ENCODE peak calls at places on chromosomes 5 and 9, in five cellular contexts. One of them, this sample, is unnamed.

GRCh38 chr5:112142769-112143270 is 276.3 kb downstream of the EPB41L4A start:
- DNase-seq in DMS79 treated with DMSO at 0.1 percent for 48 hours: peak; percentile 89
- DNase-seq in gastrocnemius medialis: no peak
- DNase-seq in activated naive CD4-positive, alpha-beta T cell treated with anti-CD3 and anti-CD28 coated beads, Interleukin-2, amount 50 U/mL, for 72 hours: no peak
- DNase-seq in BE2C: no peak
- DNase-seq in this sample: no peak

GRCh38 chr5:138952962-138953361 is 77.8 kb upstream of the LRRTM2 start:
- DNase-seq in DMS79 treated with DMSO at 0.1 percent for 48 hours: peak; percentile 50
- DNase-seq in gastrocnemius medialis: peak; percentile 51
- DNase-seq in activated naive CD4-positive, alpha-beta T cell treated with anti-CD3 and anti-CD28 coated beads, Interleukin-2, amount 50 U/mL, for 72 hours: no peak
- DNase-seq in BE2C: no peak
- DNase-seq in this sample: no peak

GRCh38 chr9:34985311-34985899 is 4.1 kb upstream of the DNAJB5 start:
- DNase-seq in DMS79 treated with DMSO at 0.1 percent for 48 hours: peak; percentile 36
- DNase-seq in gastrocnemius medialis: peak; percentile 35
- DNase-seq in activated naive CD4-positive, alpha-beta T cell treated with anti-CD3 and anti-CD28 coated beads, Interleukin-2, amount 50 U/mL, for 72 hours: peak; percentile 69
- DNase-seq in BE2C: peak; percentile 68
- DNase-seq in this sample: peak; percentile 45

GRCh38 chr9:35774907-35775635 is 16.3 kb upstream of the NPR2 start:
- DNase-seq in DMS79 treated with DMSO at 0.1 percent for 48 hours: no peak
- DNase-seq in gastrocnemius medialis: peak; percentile 29
- DNase-seq in activated naive CD4-positive, alpha-beta T cell treated with anti-CD3 and anti-CD28 coated beads, Interleukin-2, amount 50 U/mL, for 72 hours: no peak
- DNase-seq in BE2C: no peak
- DNase-seq in this sample: no peak

GRCh38 chr5:125685771-125686170 is 737.4 kb upstream of the GRAMD2B start:
- DNase-seq in DMS79 treated with DMSO at 0.1 percent for 48 hours: no peak
- DNase-seq in gastrocnemius medialis: no peak
- DNase-seq in activated naive CD4-positive, alpha-beta T cell treated with anti-CD3 and anti-CD28 coated beads, Interleukin-2, amount 50 U/mL, for 72 hours: no peak
- DNase-seq in BE2C: no peak
- DNase-seq in this sample: no peak

GRCh38 chr9:128892223-128892892 is 10.4 kb downstream of the LRRC8A start:
- DNase-seq in DMS79 treated with DMSO at 0.1 percent for 48 hours: no peak
- DNase-seq in gastrocnemius medialis: peak; percentile 77
- DNase-seq in activated naive CD4-positive, alpha-beta T cell treated with anti-CD3 and anti-CD28 coated beads, Interleukin-2, amount 50 U/mL, for 72 hours: no peak
- DNase-seq in BE2C: peak; percentile 35
- DNase-seq in this sample: no peak

GRCh38 chr5:62937661-62938558 is 359.3 kb downstream of the LRRC70 start:
- DNase-seq in DMS79 treated with DMSO at 0.1 percent for 48 hours: no peak
- DNase-seq in gastrocnemius medialis: no peak
- DNase-seq in activated naive CD4-positive, alpha-beta T cell treated with anti-CD3 and anti-CD28 coated beads, Interleukin-2, amount 50 U/mL, for 72 hours: no peak
- DNase-seq in BE2C: no peak
- DNase-seq in this sample: no peak

GRCh38 chr9:76654575-76654974 is 109.7 kb upstream of the PCA3 start:
- DNase-seq in DMS79 treated with DMSO at 0.1 percent for 48 hours: no peak
- DNase-seq in gastrocnemius medialis: no peak
- DNase-seq in activated naive CD4-positive, alpha-beta T cell treated with anti-CD3 and anti-CD28 coated beads, Interleukin-2, amount 50 U/mL, for 72 hours: no peak
- DNase-seq in BE2C: no peak
- DNase-seq in this sample: no peak

GRCh38 chr9:83583151-83584014 is 39.6 kb upstream of the IDNK start:
- DNase-seq in DMS79 treated with DMSO at 0.1 percent for 48 hours: no peak
- DNase-seq in gastrocnemius medialis: peak; percentile 45
- DNase-seq in activated naive CD4-positive, alpha-beta T cell treated with anti-CD3 and anti-CD28 coated beads, Interleukin-2, amount 50 U/mL, for 72 hours: peak; percentile 13
- DNase-seq in BE2C: peak; percentile 65
- DNase-seq in this sample: peak; percentile 29

GRCh38 chr9:108634164-108634563 is 221.6 kb downstream of the ACTL7B start:
- DNase-seq in DMS79 treated with DMSO at 0.1 percent for 48 hours: peak; percentile 45
- DNase-seq in gastrocnemius medialis: peak; percentile 13
- DNase-seq in activated naive CD4-positive, alpha-beta T cell treated with anti-CD3 and anti-CD28 coated beads, Interleukin-2, amount 50 U/mL, for 72 hours: no peak
- DNase-seq in BE2C: no peak
- DNase-seq in this sample: peak; percentile 39

GRCh38 chr9:137044502-137045177 is 1.3 kb downstream of the NPDC1 start:
- DNase-seq in DMS79 treated with DMSO at 0.1 percent for 48 hours: peak; percentile 13
- DNase-seq in gastrocnemius medialis: no peak
- DNase-seq in activated naive CD4-positive, alpha-beta T cell treated with anti-CD3 and anti-CD28 coated beads, Interleukin-2, amount 50 U/mL, for 72 hours: no peak
- DNase-seq in BE2C: no peak
- DNase-seq in this sample: no peak

GRCh38 chr5:88925692-88926490 is 42.9 kb upstream of the MEF2C start:
- DNase-seq in DMS79 treated with DMSO at 0.1 percent for 48 hours: no peak
- DNase-seq in gastrocnemius medialis: no peak
- DNase-seq in activated naive CD4-positive, alpha-beta T cell treated with anti-CD3 and anti-CD28 coated beads, Interleukin-2, amount 50 U/mL, for 72 hours: no peak
- DNase-seq in BE2C: no peak
- DNase-seq in this sample: no peak

GRCh38 chr5:141598389-141599360 is 20.1 kb downstream of the DIAPH1 start:
- DNase-seq in DMS79 treated with DMSO at 0.1 percent for 48 hours: no peak
- DNase-seq in gastrocnemius medialis: no peak
- DNase-seq in activated naive CD4-positive, alpha-beta T cell treated with anti-CD3 and anti-CD28 coated beads, Interleukin-2, amount 50 U/mL, for 72 hours: no peak
- DNase-seq in BE2C: no peak
- DNase-seq in this sample: no peak

GRCh38 chr9:114304416-114305188 is 18.3 kb upstream of the ORM1 start:
- DNase-seq in DMS79 treated with DMSO at 0.1 percent for 48 hours: no peak
- DNase-seq in gastrocnemius medialis: no peak
- DNase-seq in activated naive CD4-positive, alpha-beta T cell treated with anti-CD3 and anti-CD28 coated beads, Interleukin-2, amount 50 U/mL, for 72 hours: no peak
- DNase-seq in BE2C: no peak
- DNase-seq in this sample: no peak

GRCh38 chr9:130999265-130999623 is 9.7 kb upstream of the LAMC3 start:
- DNase-seq in DMS79 treated with DMSO at 0.1 percent for 48 hours: no peak
- DNase-seq in gastrocnemius medialis: no peak
- DNase-seq in activated naive CD4-positive, alpha-beta T cell treated with anti-CD3 and anti-CD28 coated beads, Interleukin-2, amount 50 U/mL, for 72 hours: no peak
- DNase-seq in BE2C: no peak
- DNase-seq in this sample: no peak

GRCh38 chr5:89668821-89669220 is 740.7 kb downstream of the CETN3 start:
- DNase-seq in DMS79 treated with DMSO at 0.1 percent for 48 hours: no peak
- DNase-seq in gastrocnemius medialis: no peak
- DNase-seq in activated naive CD4-positive, alpha-beta T cell treated with anti-CD3 and anti-CD28 coated beads, Interleukin-2, amount 50 U/mL, for 72 hours: no peak
- DNase-seq in BE2C: no peak
- DNase-seq in this sample: no peak

GRCh38 chr9:76756273-76756650 is 8.0 kb upstream of the PCA3 start:
- DNase-seq in DMS79 treated with DMSO at 0.1 percent for 48 hours: peak; percentile 29
- DNase-seq in gastrocnemius medialis: peak; percentile 24
- DNase-seq in activated naive CD4-positive, alpha-beta T cell treated with anti-CD3 and anti-CD28 coated beads, Interleukin-2, amount 50 U/mL, for 72 hours: no peak
- DNase-seq in BE2C: peak; percentile 89
- DNase-seq in this sample: no peak

GRCh38 chr5:38472541-38472940 is 83.9 kb downstream of the LIFR start:
- DNase-seq in DMS79 treated with DMSO at 0.1 percent for 48 hours: no peak
- DNase-seq in gastrocnemius medialis: no peak
- DNase-seq in activated naive CD4-positive, alpha-beta T cell treated with anti-CD3 and anti-CD28 coated beads, Interleukin-2, amount 50 U/mL, for 72 hours: no peak
- DNase-seq in BE2C: no peak
- DNase-seq in this sample: no peak

GRCh38 chr9:127122176-127123151 is at the start of gene ANGPTL2:
- DNase-seq in DMS79 treated with DMSO at 0.1 percent for 48 hours: peak; percentile 76
- DNase-seq in gastrocnemius medialis: peak; percentile 95
- DNase-seq in activated naive CD4-positive, alpha-beta T cell treated with anti-CD3 and anti-CD28 coated beads, Interleukin-2, amount 50 U/mL, for 72 hours: no peak
- DNase-seq in BE2C: peak; percentile 93
- DNase-seq in this sample: peak; percentile 80

GRCh38 chr9:136805207-136805740 is 2.5 kb upstream of the RABL6 start:
- DNase-seq in DMS79 treated with DMSO at 0.1 percent for 48 hours: peak; percentile 10
- DNase-seq in gastrocnemius medialis: no peak
- DNase-seq in activated naive CD4-positive, alpha-beta T cell treated with anti-CD3 and anti-CD28 coated beads, Interleukin-2, amount 50 U/mL, for 72 hours: no peak
- DNase-seq in BE2C: no peak
- DNase-seq in this sample: no peak

GRCh38 chr5:175489693-175490443 is 11.5 kb downstream of the SFXN1 start:
- DNase-seq in DMS79 treated with DMSO at 0.1 percent for 48 hours: no peak
- DNase-seq in gastrocnemius medialis: no peak
- DNase-seq in activated naive CD4-positive, alpha-beta T cell treated with anti-CD3 and anti-CD28 coated beads, Interleukin-2, amount 50 U/mL, for 72 hours: no peak
- DNase-seq in BE2C: no peak
- DNase-seq in this sample: no peak

GRCh38 chr9:2427016-2427891 is 194.3 kb upstream of the VLDLR start:
- DNase-seq in DMS79 treated with DMSO at 0.1 percent for 48 hours: peak; percentile 94
- DNase-seq in gastrocnemius medialis: no peak
- DNase-seq in activated naive CD4-positive, alpha-beta T cell treated with anti-CD3 and anti-CD28 coated beads, Interleukin-2, amount 50 U/mL, for 72 hours: no peak
- DNase-seq in BE2C: no peak
- DNase-seq in this sample: no peak

GRCh38 chr5:148786456-148786855 is 40.0 kb upstream of the ADRB2 start:
- DNase-seq in DMS79 treated with DMSO at 0.1 percent for 48 hours: no peak
- DNase-seq in gastrocnemius medialis: no peak
- DNase-seq in activated naive CD4-positive, alpha-beta T cell treated with anti-CD3 and anti-CD28 coated beads, Interleukin-2, amount 50 U/mL, for 72 hours: no peak
- DNase-seq in BE2C: no peak
- DNase-seq in this sample: no peak

GRCh38 chr9:10252174-10252573 is 360.6 kb downstream of the PTPRD start:
- DNase-seq in DMS79 treated with DMSO at 0.1 percent for 48 hours: no peak
- DNase-seq in gastrocnemius medialis: no peak
- DNase-seq in activated naive CD4-positive, alpha-beta T cell treated with anti-CD3 and anti-CD28 coated beads, Interleukin-2, amount 50 U/mL, for 72 hours: no peak
- DNase-seq in BE2C: no peak
- DNase-seq in this sample: no peak

GRCh38 chr9:9170735-9171134 is 1371.2 kb upstream of the DMAC1 start:
- DNase-seq in DMS79 treated with DMSO at 0.1 percent for 48 hours: peak; percentile 63
- DNase-seq in gastrocnemius medialis: no peak
- DNase-seq in activated naive CD4-positive, alpha-beta T cell treated with anti-CD3 and anti-CD28 coated beads, Interleukin-2, amount 50 U/mL, for 72 hours: no peak
- DNase-seq in BE2C: no peak
- DNase-seq in this sample: no peak

GRCh38 chr5:78514427-78515345 is 133.9 kb downstream of the LHFPL2 start:
- DNase-seq in DMS79 treated with DMSO at 0.1 percent for 48 hours: no peak
- DNase-seq in gastrocnemius medialis: no peak
- DNase-seq in activated naive CD4-positive, alpha-beta T cell treated with anti-CD3 and anti-CD28 coated beads, Interleukin-2, amount 50 U/mL, for 72 hours: no peak
- DNase-seq in BE2C: no peak
- DNase-seq in this sample: no peak

GRCh38 chr9:123065191-123065590 is 31.7 kb downstream of the GPR21 start:
- DNase-seq in DMS79 treated with DMSO at 0.1 percent for 48 hours: no peak
- DNase-seq in gastrocnemius medialis: no peak
- DNase-seq in activated naive CD4-positive, alpha-beta T cell treated with anti-CD3 and anti-CD28 coated beads, Interleukin-2, amount 50 U/mL, for 72 hours: no peak
- DNase-seq in BE2C: no peak
- DNase-seq in this sample: no peak

GRCh38 chr5:62600560-62601252 is 22.1 kb downstream of the LRRC70 start:
- DNase-seq in DMS79 treated with DMSO at 0.1 percent for 48 hours: no peak
- DNase-seq in gastrocnemius medialis: no peak
- DNase-seq in activated naive CD4-positive, alpha-beta T cell treated with anti-CD3 and anti-CD28 coated beads, Interleukin-2, amount 50 U/mL, for 72 hours: no peak
- DNase-seq in BE2C: no peak
- DNase-seq in this sample: no peak

GRCh38 chr5:60295423-60295822 is 401.9 kb upstream of the PDE4D start:
- DNase-seq in DMS79 treated with DMSO at 0.1 percent for 48 hours: no peak
- DNase-seq in gastrocnemius medialis: no peak
- DNase-seq in activated naive CD4-positive, alpha-beta T cell treated with anti-CD3 and anti-CD28 coated beads, Interleukin-2, amount 50 U/mL, for 72 hours: no peak
- DNase-seq in BE2C: peak; percentile 36
- DNase-seq in this sample: no peak

GRCh38 chr9:30925635-30926034 is 1458.8 kb upstream of the ACO1 start:
- DNase-seq in DMS79 treated with DMSO at 0.1 percent for 48 hours: no peak
- DNase-seq in gastrocnemius medialis: no peak
- DNase-seq in activated naive CD4-positive, alpha-beta T cell treated with anti-CD3 and anti-CD28 coated beads, Interleukin-2, amount 50 U/mL, for 72 hours: no peak
- DNase-seq in BE2C: no peak
- DNase-seq in this sample: no peak

GRCh38 chr9:127005770-127006314 is 91.3 kb downstream of the RALGPS1 start:
- DNase-seq in DMS79 treated with DMSO at 0.1 percent for 48 hours: no peak
- DNase-seq in gastrocnemius medialis: no peak
- DNase-seq in activated naive CD4-positive, alpha-beta T cell treated with anti-CD3 and anti-CD28 coated beads, Interleukin-2, amount 50 U/mL, for 72 hours: no peak
- DNase-seq in BE2C: no peak
- DNase-seq in this sample: no peak

GRCh38 chr5:138022912-138023311 is 10.0 kb downstream of the FAM13B start:
- DNase-seq in DMS79 treated with DMSO at 0.1 percent for 48 hours: no peak
- DNase-seq in gastrocnemius medialis: no peak
- DNase-seq in activated naive CD4-positive, alpha-beta T cell treated with anti-CD3 and anti-CD28 coated beads, Interleukin-2, amount 50 U/mL, for 72 hours: no peak
- DNase-seq in BE2C: no peak
- DNase-seq in this sample: no peak

GRCh38 chr5:60583598-60583997 is 116.4 kb downstream of the DEPDC1B start:
- DNase-seq in DMS79 treated with DMSO at 0.1 percent for 48 hours: no peak
- DNase-seq in gastrocnemius medialis: no peak
- DNase-seq in activated naive CD4-positive, alpha-beta T cell treated with anti-CD3 and anti-CD28 coated beads, Interleukin-2, amount 50 U/mL, for 72 hours: no peak
- DNase-seq in BE2C: peak; percentile 13
- DNase-seq in this sample: no peak

GRCh38 chr9:33448159-33448511 is 742 bp upstream of the AQP3 start:
- DNase-seq in DMS79 treated with DMSO at 0.1 percent for 48 hours: no peak
- DNase-seq in gastrocnemius medialis: no peak
- DNase-seq in activated naive CD4-positive, alpha-beta T cell treated with anti-CD3 and anti-CD28 coated beads, Interleukin-2, amount 50 U/mL, for 72 hours: no peak
- DNase-seq in BE2C: no peak
- DNase-seq in this sample: peak; percentile 21

GRCh38 chr9:93207326-93207814 is 23.4 kb downstream of the WNK2 start:
- DNase-seq in DMS79 treated with DMSO at 0.1 percent for 48 hours: peak; percentile 62
- DNase-seq in gastrocnemius medialis: peak; percentile 78
- DNase-seq in activated naive CD4-positive, alpha-beta T cell treated with anti-CD3 and anti-CD28 coated beads, Interleukin-2, amount 50 U/mL, for 72 hours: no peak
- DNase-seq in BE2C: peak; percentile 45
- DNase-seq in this sample: peak; percentile 54

GRCh38 chr9:126372716-126373115 is 46.1 kb downstream of the MVB12B start:
- DNase-seq in DMS79 treated with DMSO at 0.1 percent for 48 hours: peak; percentile 27
- DNase-seq in gastrocnemius medialis: no peak
- DNase-seq in activated naive CD4-positive, alpha-beta T cell treated with anti-CD3 and anti-CD28 coated beads, Interleukin-2, amount 50 U/mL, for 72 hours: no peak
- DNase-seq in BE2C: no peak
- DNase-seq in this sample: no peak

This sample was measured in NCI-H1694.